ENCODE peak calls at places on chromosome 10, in five cellular contexts. H is PC-9, J is T-helper 1 cell, G is OCI-M1, N is memory B cell. Y is an unnamed sample.

GRCh38 chr10:119301397-119301796 is 94.0 kb downstream of the GRK5 start:
- DNase-seq in H (no peak), J (peak; percentile 94), N (peak; percentile 40), G (peak; percentile 31), Y (peak; percentile 37)

GRCh38 chr10:34184901-34185386 is 630.2 kb downstream of the PARD3 start:
- DNase-seq in N (no peak), H (peak; percentile 46), G (no peak), J (no peak), Y (no peak)

GRCh38 chr10:126250527-126251310 is 137.6 kb downstream of the ADAM12 start:
- DNase-seq in J (no peak), N (no peak), G (no peak), H (no peak), Y (no peak)

GRCh38 chr10:60611291-60611747 is 167.0 kb upstream of the CDK1 start:
- DNase-seq in G (peak; percentile 53), J (peak; percentile 38), N (no peak), H (peak; percentile 85), Y (no peak)

GRCh38 chr10:132418520-132419416 is 21.8 kb downstream of the PWWP2B start:
- DNase-seq in H (peak; percentile 92), N (no peak), G (peak; percentile 56), J (no peak), Y (no peak)

GRCh38 chr10:51699145-51699474 is 285 bp downstream of the CSTF2T start:
- DNase-seq in H (peak; percentile 42), G (no peak), N (no peak), J (no peak), Y (no peak)

GRCh38 chr10:51389415-51390342 is 309.7 kb downstream of the CSTF2T start:
- DNase-seq in N (peak; percentile 16), J (peak; percentile 34), G (peak; percentile 68), H (no peak), Y (peak; percentile 1)

GRCh38 chr10:104328636-104328915 is 9.7 kb downstream of the ITPRIP start:
- DNase-seq in N (no peak), J (no peak), G (no peak), H (no peak), Y (no peak)

GRCh38 chr10:109982123-109982522 is 25.7 kb upstream of the ADD3 start:
- DNase-seq in G (peak; percentile 84), J (no peak), N (no peak), H (no peak), Y (no peak)

GRCh38 chr10:24756283-24756682 is 32.6 kb upstream of the ARHGAP21 start:
- DNase-seq in J (no peak), G (no peak), N (no peak), H (no peak), Y (no peak)

GRCh38 chr10:61786728-61787127 is 114.8 kb upstream of the ARID5B start:
- DNase-seq in H (peak; percentile 56), J (peak; percentile 83), N (no peak), G (peak; percentile 90), Y (no peak)

GRCh38 chr10:118914626-118915025 is 114.9 kb upstream of the NANOS1 start:
- DNase-seq in H (no peak), N (no peak), G (peak; percentile 17), J (no peak), Y (no peak)

GRCh38 chr10:3825862-3826351 is 40.9 kb upstream of the KLF6 start:
- DNase-seq in J (no peak), H (no peak), N (no peak), G (no peak), Y (no peak)

GRCh38 chr10:112953760-112954159 is 3.7 kb downstream of the TCF7L2 start:
- DNase-seq in N (no peak), H (no peak), G (no peak), J (no peak), Y (no peak)

GRCh38 chr10:79322616-79323566 is 24.4 kb upstream of the PPIF start:
- DNase-seq in J (peak; percentile 93), G (peak; percentile 88), N (no peak), H (peak; percentile 45), Y (peak; percentile 78)